ENCODE peak calls at places on chromosomes 11 and 22, in four cellular contexts. One of them, this sample, is unnamed.

GRCh38 chr11:7020183-7020917 is at the start of the genes NLRP14 and ZNF214:
- DNase-seq in H9: peak
- DNase-seq in mesendoderm: peak
- DNase-seq in H1: peak
- DNase-seq in this sample: peak

GRCh38 chr11:36192723-36193619 is 96.3 kb downstream of the COMMD9 start:
- DNase-seq in H9: no peak
- DNase-seq in mesendoderm: no peak
- DNase-seq in H1: no peak
- DNase-seq in this sample: no peak

GRCh38 chr11:119479685-119480275 is 56.8 kb upstream of the THY1 start:
- DNase-seq in H9: peak
- DNase-seq in mesendoderm: peak
- DNase-seq in H1: no peak
- DNase-seq in this sample: peak

GRCh38 chr11:17991799-17992433 is 20.9 kb downstream of the SERGEF start:
- DNase-seq in H9: no peak
- DNase-seq in mesendoderm: peak
- DNase-seq in H1: no peak
- DNase-seq in this sample: peak

GRCh38 chr11:77406396-77406795 is 67.5 kb downstream of the PAK1 start:
- DNase-seq in H9: no peak
- DNase-seq in mesendoderm: no peak
- DNase-seq in H1: no peak
- DNase-seq in this sample: no peak

GRCh38 chr11:59822989-59823566 is 12.5 kb upstream of the MRPL16 start:
- DNase-seq in H9: no peak
- DNase-seq in mesendoderm: peak
- DNase-seq in H1: no peak
- DNase-seq in this sample: peak

GRCh38 chr22:46055176-46055850 is 78.4 kb upstream of the WNT7B start:
- DNase-seq in H9: no peak
- DNase-seq in mesendoderm: no peak
- DNase-seq in H1: no peak
- DNase-seq in this sample: no peak

GRCh38 chr22:27999876-28000275 is 80.8 kb upstream of the PITPNB start:
- DNase-seq in H9: no peak
- DNase-seq in mesendoderm: no peak
- DNase-seq in H1: no peak
- DNase-seq in this sample: no peak

GRCh38 chr11:33868646-33869461 is 23.0 kb downstream of the LMO2 start:
- DNase-seq in H9: peak
- DNase-seq in mesendoderm: no peak
- DNase-seq in H1: no peak
- DNase-seq in this sample: no peak

DNA sequence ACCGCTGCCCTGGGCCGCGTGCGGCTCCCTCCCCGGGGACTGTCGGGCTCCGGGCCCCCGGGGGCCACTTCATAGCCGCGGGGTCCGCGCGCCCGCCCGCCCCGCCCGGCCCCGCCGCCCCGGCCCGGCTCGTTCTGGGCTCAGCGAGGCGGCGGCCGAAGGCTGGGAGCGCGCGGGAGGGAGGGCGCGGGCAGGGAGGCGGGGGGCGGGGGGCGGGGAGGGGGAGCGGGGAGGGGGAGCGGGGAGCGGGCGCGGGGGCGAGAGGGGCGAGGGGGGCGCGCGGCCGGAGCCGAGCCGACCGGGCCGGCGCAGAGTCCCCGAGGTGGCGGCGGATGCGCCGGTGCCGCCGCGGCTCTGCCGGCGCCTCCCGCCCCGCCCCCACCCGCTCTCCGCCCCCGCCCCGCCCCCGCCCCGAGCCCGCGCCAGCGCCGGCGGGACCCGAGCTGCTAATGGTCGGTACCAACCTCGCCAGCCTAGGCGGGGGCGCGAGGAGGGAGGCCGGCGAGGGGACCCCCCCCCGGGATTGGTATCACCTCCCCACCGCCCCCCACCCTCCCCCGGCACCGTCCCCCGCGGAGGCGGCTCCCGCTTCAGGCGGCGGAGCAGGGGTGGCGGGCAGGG is at the start of gene B3GAT1:
- DNase-seq in H9: no peak
- DNase-seq in mesendoderm: no peak
- DNase-seq in H1: no peak
- DNase-seq in this sample: no peak
- H3K18ac ChIP-seq in H9: no peak
- H3K18ac ChIP-seq in mesendoderm: peak
- H3K18ac ChIP-seq in H1: peak
- H3K18ac ChIP-seq in this sample: no peak

GRCh38 chr22:31790240-31790639 is 36.4 kb downstream of the DEPDC5 start:
- DNase-seq in H9: no peak
- DNase-seq in mesendoderm: no peak
- DNase-seq in H1: no peak
- DNase-seq in this sample: no peak

GRCh38 chr22:31789803-31790202 is 36.0 kb downstream of the DEPDC5 start:
- DNase-seq in H9: no peak
- DNase-seq in mesendoderm: no peak
- DNase-seq in H1: no peak
- DNase-seq in this sample: no peak
- H3K56ac ChIP-seq in H9: no peak
- H3K56ac ChIP-seq in mesendoderm: no peak
- H3K56ac ChIP-seq in H1: no peak
- H3K56ac ChIP-seq in this sample: no peak

GRCh38 chr11:316031-316701 is 2.3 kb downstream of the IFITM1 start:
- DNase-seq in H9: peak
- DNase-seq in mesendoderm: no peak
- DNase-seq in H1: no peak
- DNase-seq in this sample: no peak
- H3K18ac ChIP-seq in H9: no peak
- H3K18ac ChIP-seq in mesendoderm: peak
- H3K18ac ChIP-seq in H1: peak
- H3K18ac ChIP-seq in this sample: no peak

GRCh38 chr22:33274214-33274828 is 216.1 kb upstream of the SYN3 start:
- DNase-seq in H9: peak
- DNase-seq in mesendoderm: peak
- DNase-seq in H1: peak
- DNase-seq in this sample: no peak
- H3K56ac ChIP-seq in H9: no peak
- H3K56ac ChIP-seq in mesendoderm: no peak
- H3K56ac ChIP-seq in H1: no peak
- H3K56ac ChIP-seq in this sample: no peak

DNA sequence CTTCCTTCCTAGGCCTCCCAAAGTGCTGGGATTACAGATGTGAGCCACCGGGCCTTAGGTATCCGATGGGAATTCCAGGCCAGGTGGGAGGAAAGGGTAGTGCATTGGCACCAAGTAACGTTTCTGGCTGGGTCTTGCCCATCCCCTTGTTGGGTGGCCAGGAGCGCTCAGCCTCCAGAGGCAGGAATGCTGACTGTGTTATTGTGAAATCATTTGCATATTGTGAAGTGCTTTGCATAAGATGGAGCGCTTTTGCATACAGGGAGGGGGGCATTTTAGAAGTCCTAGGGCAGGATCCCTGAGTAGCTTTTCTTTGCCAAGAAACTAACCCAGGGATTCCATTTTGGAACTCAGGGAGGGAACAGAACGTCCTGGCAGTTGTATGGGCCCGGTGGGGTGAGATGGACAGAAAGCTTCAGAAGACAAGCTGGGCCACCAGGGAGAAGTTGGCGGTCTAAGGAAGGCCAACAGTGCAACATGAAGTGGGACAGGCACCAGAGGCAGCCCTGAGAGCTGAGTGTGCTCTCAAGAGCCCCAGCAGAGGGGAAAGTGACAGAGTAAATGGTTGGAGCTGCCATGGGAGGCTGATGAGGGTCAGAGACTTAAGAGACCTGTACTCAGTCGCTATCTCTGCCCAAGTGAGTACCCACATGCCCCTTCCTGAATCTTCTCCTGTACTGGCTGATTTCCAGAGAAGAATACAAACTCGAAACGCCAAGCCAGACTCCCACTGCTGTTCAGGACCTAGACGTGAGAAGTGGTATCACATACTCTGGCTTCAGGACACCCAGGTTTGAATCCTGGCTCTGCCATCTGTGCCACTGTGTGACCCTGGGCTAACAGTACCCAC is 1.3 kb upstream of the SLC39A13 start:
- DNase-seq in H9: peak
- DNase-seq in mesendoderm: peak
- DNase-seq in H1: no peak
- DNase-seq in this sample: peak
- H3K18ac ChIP-seq in H9: no peak
- H3K18ac ChIP-seq in mesendoderm: no peak
- H3K18ac ChIP-seq in H1: peak
- H3K18ac ChIP-seq in this sample: peak

GRCh38 chr11:116467809-116468208 is 305.0 kb downstream of the BUD13 start:
- DNase-seq in H9: no peak
- DNase-seq in mesendoderm: no peak
- DNase-seq in H1: no peak
- DNase-seq in this sample: no peak
- H3K56ac ChIP-seq in H9: no peak
- H3K56ac ChIP-seq in mesendoderm: no peak
- H3K56ac ChIP-seq in H1: no peak
- H3K56ac ChIP-seq in this sample: no peak

GRCh38 chr22:23529166-23530103 is 50.7 kb downstream of the IGLL1 start:
- DNase-seq in H9: peak
- DNase-seq in mesendoderm: no peak
- DNase-seq in H1: no peak
- DNase-seq in this sample: no peak

GRCh38 chr22:23527971-23528740 is 51.9 kb downstream of the IGLL1 start:
- DNase-seq in H9: no peak
- DNase-seq in mesendoderm: no peak
- DNase-seq in H1: no peak
- DNase-seq in this sample: no peak

GRCh38 chr22:23525510-23525909 is 54.6 kb downstream of the IGLL1 start:
- DNase-seq in H9: no peak
- DNase-seq in mesendoderm: no peak
- DNase-seq in H1: no peak
- DNase-seq in this sample: no peak

GRCh38 chr22:23524226-23524625 is 55.9 kb downstream of the IGLL1 start:
- DNase-seq in H9: no peak
- DNase-seq in mesendoderm: no peak
- DNase-seq in H1: no peak
- DNase-seq in this sample: no peak

DNA sequence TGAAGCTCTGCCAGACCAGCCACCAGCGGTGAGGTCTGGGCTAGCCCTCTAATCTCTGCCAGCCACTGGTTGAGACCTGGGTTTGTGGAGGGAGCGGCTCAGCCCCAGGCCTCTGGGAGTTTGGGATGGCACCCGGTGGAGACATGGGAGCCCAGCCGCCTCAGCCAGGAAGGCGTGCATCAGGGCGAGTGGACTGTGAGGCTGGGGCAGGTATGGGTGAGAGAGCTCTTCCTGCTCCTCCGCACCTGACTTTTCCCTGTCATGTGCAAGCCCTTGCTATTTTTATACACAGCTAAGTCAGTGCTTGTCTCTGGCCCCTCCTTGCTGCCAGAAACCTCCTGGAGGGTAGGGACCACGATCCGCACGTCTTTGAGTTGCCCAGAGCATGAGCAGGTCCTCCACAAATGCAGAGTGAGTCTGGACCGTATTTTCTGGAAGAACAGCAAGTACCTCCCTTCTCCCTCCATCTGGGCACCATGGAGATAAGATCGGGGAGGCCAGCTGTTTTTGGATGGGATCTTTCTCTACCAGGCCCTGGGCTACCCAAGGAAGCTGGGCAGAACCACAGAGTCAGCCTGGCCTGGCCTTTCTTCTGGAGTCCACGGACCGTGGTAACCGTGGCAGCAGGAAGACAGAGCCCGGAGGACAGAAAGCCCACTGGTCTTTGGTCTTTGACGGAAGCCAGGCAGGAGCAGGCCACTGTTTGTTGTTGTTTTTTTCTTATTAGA is 53.3 kb downstream of the IGLL1 start:
- DNase-seq in H9: no peak
- DNase-seq in mesendoderm: no peak
- DNase-seq in H1: no peak
- DNase-seq in this sample: no peak
- H3K18ac ChIP-seq in H9: no peak
- H3K18ac ChIP-seq in mesendoderm: peak
- H3K18ac ChIP-seq in H1: no peak
- H3K18ac ChIP-seq in this sample: no peak

GRCh38 chr22:22924369-22925145 is 36.9 kb downstream of the IGLL5 start:
- DNase-seq in H9: no peak
- DNase-seq in mesendoderm: no peak
- DNase-seq in H1: no peak
- DNase-seq in this sample: no peak

GRCh38 chr22:22926359-22927195 is 39.0 kb downstream of the IGLL5 start:
- DNase-seq in H9: no peak
- DNase-seq in mesendoderm: peak
- DNase-seq in H1: no peak
- DNase-seq in this sample: no peak

GRCh38 chr22:22925146-22925794 is 37.7 kb downstream of the IGLL5 start:
- DNase-seq in H9: no peak
- DNase-seq in mesendoderm: no peak
- DNase-seq in H1: no peak
- DNase-seq in this sample: no peak

GRCh38 chr22:22927196-22927887 is 39.7 kb downstream of the IGLL5 start:
- DNase-seq in H9: no peak
- DNase-seq in mesendoderm: no peak
- DNase-seq in H1: no peak
- DNase-seq in this sample: no peak

GRCh38 chr22:22925795-22926358 is 38.3 kb downstream of the IGLL5 start:
- DNase-seq in H9: no peak
- DNase-seq in mesendoderm: no peak
- DNase-seq in H1: no peak
- DNase-seq in this sample: no peak
- H3K56ac ChIP-seq in H9: no peak
- H3K56ac ChIP-seq in mesendoderm: no peak
- H3K56ac ChIP-seq in H1: no peak
- H3K56ac ChIP-seq in this sample: no peak

DNA sequence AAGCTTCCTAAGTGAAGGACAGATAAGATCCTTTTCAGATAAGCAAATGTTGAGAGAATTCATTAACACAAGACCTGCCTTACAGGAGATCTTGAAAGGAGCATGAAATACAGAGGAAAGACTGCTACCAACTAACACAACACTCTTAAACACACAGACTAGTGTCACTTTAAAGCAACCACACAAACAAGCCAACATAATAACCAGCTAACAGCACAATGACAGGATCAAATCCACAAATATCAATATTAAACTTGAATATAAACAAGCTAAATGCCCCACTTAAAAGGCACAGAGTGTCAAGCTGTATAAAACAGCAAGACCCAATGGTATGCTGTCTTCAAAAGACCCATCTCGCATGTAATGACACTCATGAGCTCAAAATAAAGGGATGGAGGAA is 70.8 kb upstream of the HMGXB4 start:
- DNase-seq in H9: no peak
- DNase-seq in mesendoderm: no peak
- DNase-seq in H1: no peak
- DNase-seq in this sample: no peak
- H3K18ac ChIP-seq in H9: no peak
- H3K18ac ChIP-seq in mesendoderm: no peak
- H3K18ac ChIP-seq in H1: no peak
- H3K18ac ChIP-seq in this sample: no peak